ENCODE peak calls at places on chromosome 14, in four cellular contexts. One of them, this sample, is unnamed.
A peak's percentile ranks its signal among the peaks of the same experiment; 100 is the strongest.

GRCh38 chr14:96194657-96195431 is 9.8 kb upstream of the BDKRB2 start:
- DNase-seq in lower lobe of right lung: peak; percentile 70
- DNase-seq in tibial nerve: no peak
- DNase-seq in astrocyte: peak; percentile 23
- DNase-seq in this sample: no peak

GRCh38 chr14:103628221-103628683 is 759 bp upstream of the KLC1 start:
- DNase-seq in lower lobe of right lung: peak; percentile 84
- DNase-seq in tibial nerve: peak; percentile 49
- DNase-seq in astrocyte: peak; percentile 65
- DNase-seq in this sample: peak; percentile 11

GRCh38 chr14:92785601-92786426 is 8.3 kb upstream of the GOLGA5 start:
- DNase-seq in lower lobe of right lung: no peak
- DNase-seq in tibial nerve: no peak
- DNase-seq in astrocyte: peak; percentile 89
- DNase-seq in this sample: no peak

GRCh38 chr14:30260772-30261607 is 298.0 kb upstream of the G2E3 start:
- DNase-seq in lower lobe of right lung: no peak
- DNase-seq in tibial nerve: no peak
- DNase-seq in astrocyte: no peak
- DNase-seq in this sample: no peak

GRCh38 chr14:51285102-51285501 is 45.1 kb downstream of the TMX1 start:
- DNase-seq in lower lobe of right lung: no peak
- DNase-seq in tibial nerve: no peak
- DNase-seq in astrocyte: no peak
- DNase-seq in this sample: no peak

GRCh38 chr14:44887596-44887955 is 74.2 kb downstream of the KLHL28 start:
- DNase-seq in lower lobe of right lung: no peak
- DNase-seq in tibial nerve: no peak
- DNase-seq in astrocyte: no peak
- DNase-seq in this sample: no peak

GRCh38 chr14:103072595-103073366 is 11.2 kb upstream of the LBHD2 start:
- DNase-seq in lower lobe of right lung: no peak
- DNase-seq in tibial nerve: no peak
- DNase-seq in astrocyte: no peak
- DNase-seq in this sample: no peak

GRCh38 chr14:31990959-31991541 is 86.1 kb upstream of the ARHGAP5 start:
- DNase-seq in lower lobe of right lung: no peak
- DNase-seq in tibial nerve: no peak
- DNase-seq in astrocyte: peak; percentile 82
- DNase-seq in this sample: no peak

GRCh38 chr14:105168979-105169507 is 467 bp upstream of the JAG2 start:
- DNase-seq in lower lobe of right lung: no peak
- DNase-seq in tibial nerve: no peak
- DNase-seq in astrocyte: no peak
- DNase-seq in this sample: peak; percentile 34

GRCh38 chr14:66998013-66998412 is 191.2 kb upstream of the GARIN2 start:
- DNase-seq in lower lobe of right lung: no peak
- DNase-seq in tibial nerve: no peak
- DNase-seq in astrocyte: no peak
- DNase-seq in this sample: no peak

GRCh38 chr14:49989980-49990379 is 97.1 kb downstream of the ARF6 start:
- DNase-seq in lower lobe of right lung: no peak
- DNase-seq in tibial nerve: no peak
- DNase-seq in astrocyte: no peak
- DNase-seq in this sample: no peak

GRCh38 chr14:49991491-49991890 is 98.6 kb downstream of the ARF6 start:
- DNase-seq in lower lobe of right lung: no peak
- DNase-seq in tibial nerve: no peak
- DNase-seq in astrocyte: no peak
- DNase-seq in this sample: no peak

GRCh38 chr14:49992036-49992435 is 99.2 kb downstream of the ARF6 start:
- DNase-seq in lower lobe of right lung: no peak
- DNase-seq in tibial nerve: no peak
- DNase-seq in astrocyte: no peak
- DNase-seq in this sample: no peak

GRCh38 chr14:49986344-49987014 is 93.6 kb downstream of the ARF6 start:
- DNase-seq in lower lobe of right lung: no peak
- DNase-seq in tibial nerve: no peak
- DNase-seq in astrocyte: peak; percentile 66
- DNase-seq in this sample: no peak

GRCh38 chr14:49988080-49988990 is 95.5 kb downstream of the ARF6 start:
- DNase-seq in lower lobe of right lung: no peak
- DNase-seq in tibial nerve: no peak
- DNase-seq in astrocyte: no peak
- DNase-seq in this sample: no peak
- H3K4me1 ChIP-seq in lower lobe of right lung: peaks cover 11% of the 10 kb centered on the region
- H3K4me1 ChIP-seq in tibial nerve: peaks cover 7% of the 10 kb centered on the region
- H3K4me1 ChIP-seq in astrocyte: peaks cover 26% of the 10 kb centered on the region
- H3K4me1 ChIP-seq in this sample: no peaks in the 10 kb centered on the region

DNA sequence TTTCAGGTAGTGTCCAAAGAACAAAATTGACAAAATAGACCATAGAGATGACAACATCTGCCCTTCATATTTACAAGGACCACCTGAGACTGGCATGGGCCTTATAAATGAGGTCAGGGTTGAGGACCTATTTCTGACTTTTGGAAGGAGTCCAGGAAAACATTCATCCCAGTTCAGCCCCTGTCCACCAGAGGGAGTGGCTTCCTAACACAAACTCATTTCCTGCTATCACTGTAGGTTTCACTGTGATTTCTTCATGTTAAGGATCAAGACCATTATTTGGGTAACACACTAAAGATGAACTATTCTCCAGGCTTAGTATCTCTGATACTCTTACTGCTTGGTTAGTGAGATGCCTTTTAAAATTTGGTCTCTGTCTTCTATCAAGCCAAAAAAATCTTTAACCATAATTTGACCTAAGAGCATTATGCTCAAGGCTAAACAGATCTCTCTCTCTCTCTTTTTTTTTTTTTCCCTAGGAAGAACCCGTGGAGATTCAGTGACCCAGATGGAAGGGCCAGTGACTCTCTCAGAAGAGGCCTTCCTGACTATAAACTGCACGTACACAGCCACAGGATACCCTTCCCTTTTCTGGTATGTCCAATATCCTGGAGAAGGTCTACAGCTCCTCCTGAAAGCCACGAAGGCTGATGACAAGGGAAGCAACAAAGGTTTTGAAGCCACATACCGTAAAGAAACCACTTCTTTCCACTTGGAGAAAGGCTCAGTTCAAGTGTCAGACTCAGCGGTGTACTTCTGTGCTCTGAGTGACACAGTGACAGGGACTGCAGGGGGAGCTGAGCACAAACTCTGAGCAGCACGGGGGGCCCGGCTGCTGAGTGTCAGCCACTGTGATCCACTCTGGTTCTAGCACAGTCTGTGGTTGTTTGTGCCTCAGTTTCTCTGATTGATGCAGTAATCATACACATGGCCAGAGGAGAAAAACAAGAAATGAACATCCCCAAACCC is 267.6 kb upstream of the OR4E1 start:
- DNase-seq in lower lobe of right lung: no peak
- DNase-seq in tibial nerve: no peak
- DNase-seq in astrocyte: no peak
- DNase-seq in this sample: peak; percentile 53
- TF ChIP-seq CTCF in lower lobe of right lung: peak; percentile 43
- TF ChIP-seq CTCF in tibial nerve: peak; percentile 19
- TF ChIP-seq CTCF in astrocyte: peak; percentile 25
- TF ChIP-seq CTCF in this sample: peak; percentile 45

GRCh38 chr14:74634964-74635363 is 22.9 kb upstream of the LTBP2 start:
- DNase-seq in lower lobe of right lung: no peak
- DNase-seq in tibial nerve: no peak
- DNase-seq in astrocyte: no peak
- DNase-seq in this sample: no peak

GRCh38 chr14:74636424-74637183 is 24.6 kb upstream of the LTBP2 start:
- DNase-seq in lower lobe of right lung: no peak
- DNase-seq in tibial nerve: no peak
- DNase-seq in astrocyte: peak; percentile 57
- DNase-seq in this sample: no peak

GRCh38 chr14:74637184-74637562 is 25.1 kb upstream of the LTBP2 start:
- DNase-seq in lower lobe of right lung: no peak
- DNase-seq in tibial nerve: no peak
- DNase-seq in astrocyte: no peak
- DNase-seq in this sample: no peak

GRCh38 chr14:74634481-74634880 is 22.4 kb upstream of the LTBP2 start:
- DNase-seq in lower lobe of right lung: no peak
- DNase-seq in tibial nerve: no peak
- DNase-seq in astrocyte: peak; percentile 54
- DNase-seq in this sample: no peak

GRCh38 chr14:74635831-74636230 is 23.8 kb upstream of the LTBP2 start:
- DNase-seq in lower lobe of right lung: no peak
- DNase-seq in tibial nerve: no peak
- DNase-seq in astrocyte: no peak
- DNase-seq in this sample: no peak
- H3K27ac ChIP-seq in lower lobe of right lung: no peak overlapping the region
- H3K27ac ChIP-seq in tibial nerve: no peak overlapping the region
- H3K27ac ChIP-seq in astrocyte: no peak overlapping the region
- H3K27ac ChIP-seq in this sample: no peak overlapping the region

DNA sequence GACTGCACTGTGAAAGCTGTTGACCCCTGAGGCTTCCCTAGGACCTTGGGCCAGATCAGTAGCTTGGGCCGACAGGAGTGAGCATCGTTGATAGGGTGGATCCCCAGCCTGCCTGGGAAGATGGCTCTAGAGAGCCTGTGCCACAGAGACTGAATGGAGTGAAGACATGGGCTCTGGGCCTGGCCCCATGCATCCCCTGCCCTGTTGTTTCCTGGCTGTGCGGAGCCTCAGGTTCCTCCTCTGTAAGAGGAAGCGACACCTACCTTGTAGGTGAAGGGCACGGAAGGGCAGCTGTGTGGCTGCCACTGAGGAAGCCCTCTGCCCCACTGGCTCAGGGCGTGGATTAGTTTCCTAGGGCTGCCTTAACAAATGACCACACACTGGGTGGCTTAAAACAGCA is 23.9 kb downstream of the PLEKHG3 start:
- DNase-seq in lower lobe of right lung: no peak
- DNase-seq in tibial nerve: no peak
- DNase-seq in astrocyte: no peak
- DNase-seq in this sample: no peak
- H3K4me1 ChIP-seq in lower lobe of right lung: peaks cover 14% of the 10 kb centered on the region
- H3K4me1 ChIP-seq in tibial nerve: peaks cover 35% of the 10 kb centered on the region
- H3K4me1 ChIP-seq in astrocyte: peaks cover 30% of the 10 kb centered on the region
- H3K4me1 ChIP-seq in this sample: peaks cover 19% of the 10 kb centered on the region

This sample was measured in CD8-positive, alpha-beta T cell.